ENCODE peak calls at places on chromosome X, in five cellular contexts. Q is activated CD4-positive, alpha-beta T cell treated with anti-CD3 and anti-CD28 coated beads, Interleukin-2, amount 10 ng/mL, durations not matched to agents 7 days and 5 days; O is non-pigmented ciliary epithelial cell; C is left lung; Y is neural crest cell. M is an unnamed sample.

GRCh38 chrX:22095306-22095705 is 63.2 kb downstream of the PHEX start:
- DNase-seq in Q (no peak), O (no peak), C (peak; percentile 36), Y (no peak), M (peak; percentile 19)

GRCh38 chrX:118682258-118683014 is 45.0 kb upstream of the IL13RA1 start:
- DNase-seq in Q (no peak), O (no peak), C (no peak), Y (no peak), M (no peak)

GRCh38 chrX:154986826-154987575 is 35.5 kb downstream of the F8 start:
- DNase-seq in Q (no peak), O (no peak), C (no peak), Y (no peak), M (no peak)

GRCh38 chrX:46036508-46036907 is 508.7 kb downstream of the ZNF674 start:
- DNase-seq in Q (no peak), O (no peak), C (no peak), Y (no peak), M (no peak)

GRCh38 chrX:23344904-23345271 is 10.2 kb downstream of the PTCHD1 start:
- DNase-seq in Q (no peak), O (no peak), C (no peak), Y (no peak), M (no peak)

GRCh38 chrX:82648062-82648461 is 860.0 kb upstream of the POU3F4 start:
- DNase-seq in Q (no peak), O (no peak), C (no peak), Y (no peak), M (no peak)

GRCh38 chrX:69133561-69134542 is 31.4 kb downstream of the PJA1 start:
- DNase-seq in Q (no peak), O (no peak), C (no peak), Y (peak; percentile 33), M (no peak)

GRCh38 chrX:134294548-134294947 is 57.6 kb downstream of the CCDC160 start:
- DNase-seq in Q (no peak), O (no peak), C (no peak), Y (no peak), M (no peak)

GRCh38 chrX:107571296-107571998 is 56.9 kb upstream of the PRPS1 start:
- DNase-seq in Q (no peak), O (peak; percentile 73), C (peak; percentile 34), Y (no peak), M (no peak)

GRCh38 chrX:53045002-53045401 is 3.6 kb upstream of the GPR173 start:
- DNase-seq in Q (no peak), O (no peak), C (no peak), Y (no peak), M (no peak)

GRCh38 chrX:142686653-142687283 is 339.0 kb upstream of the SPANXN4 start:
- DNase-seq in Q (no peak), O (no peak), C (no peak), Y (no peak), M (no peak)

GRCh38 chrX:129678176-129678880 is 23.6 kb upstream of the APLN start:
- DNase-seq in Q (peak; percentile 41), O (no peak), C (peak; percentile 44), Y (no peak), M (no peak)

GRCh38 chrX:49120104-49120503 is 3.4 kb downstream of the GPKOW start:
- DNase-seq in Q (no peak), O (no peak), C (no peak), Y (no peak), M (no peak)

GRCh38 chrX:103061486-103061885 is 2.5 kb downstream of the BEX1 start:
- DNase-seq in Q (no peak), O (no peak), C (no peak), Y (no peak), M (no peak)

GRCh38 chrX:1455948-1456280 is 3.2 kb upstream of the ASMTL start:
- DNase-seq in Q (peak; percentile 5), O (no peak), C (no peak), Y (no peak), M (no peak)

GRCh38 chrX:22389544-22390243 is 117.0 kb downstream of the CBLL2 start:
- DNase-seq in Q (no peak), O (peak; percentile 63), C (no peak), Y (no peak), M (no peak)

GRCh38 chrX:152821145-152821765 is 9.3 kb downstream of the CETN2 start:
- DNase-seq in Q (peak; percentile 18), O (no peak), C (no peak), Y (peak; percentile 39), M (no peak)

GRCh38 chrX:147828719-147829118 is 83.0 kb upstream of the FMR1 start:
- DNase-seq in Q (no peak), O (no peak), C (no peak), Y (no peak), M (no peak)

GRCh38 chrX:46796574-46797191 is 37.8 kb upstream of the SLC9A7 start:
- DNase-seq in Q (peak; percentile 72), O (no peak), C (peak; percentile 64), Y (peak; percentile 62), M (peak; percentile 72)

GRCh38 chrX:22314211-22314610 is 41.5 kb downstream of the CBLL2 start:
- DNase-seq in Q (no peak), O (no peak), C (no peak), Y (no peak), M (no peak)

GRCh38 chrX:111861605-111862004 is 14.4 kb upstream of the TRPC5OS start:
- DNase-seq in Q (no peak), O (no peak), C (no peak), Y (no peak), M (no peak)

GRCh38 chrX:35617836-35618235 is 180.3 kb upstream of the MAGEB16 start:
- DNase-seq in Q (no peak), O (no peak), C (no peak), Y (no peak), M (no peak)

GRCh38 chrX:8284131-8284530 is 113.1 kb upstream of the VCX2 start:
- DNase-seq in Q (no peak), O (no peak), C (no peak), Y (no peak), M (no peak)

GRCh38 chrX:9867753-9868152 is 81.5 kb downstream of the SHROOM2 start:
- DNase-seq in Q (no peak), O (no peak), C (no peak), Y (no peak), M (no peak)

GRCh38 chrX:126770179-126770578 is 49.4 kb upstream of the PRR32 start:
- DNase-seq in Q (no peak), O (no peak), C (no peak), Y (peak; percentile 12), M (no peak)

GRCh38 chrX:136210243-136210642 is 41.0 kb downstream of the MAP7D3 start:
- DNase-seq in Q (no peak), O (no peak), C (no peak), Y (no peak), M (no peak)

GRCh38 chrX:103742339-103742738 is 31.6 kb downstream of the TMEM31 start:
- DNase-seq in Q (no peak), O (no peak), C (no peak), Y (no peak), M (no peak)

GRCh38 chrX:45198301-45198700 is 2.4 kb downstream of the DIPK2B start:
- DNase-seq in Q (no peak), O (no peak), C (no peak), Y (no peak), M (no peak)

GRCh38 chrX:650274-650673 is 19.7 kb downstream of the SHOX start:
- DNase-seq in Q (no peak), O (no peak), C (no peak), Y (no peak), M (no peak)

GRCh38 chrX:20906571-20906970 is 467.6 kb upstream of the CNKSR2 start:
- DNase-seq in Q (no peak), O (no peak), C (no peak), Y (no peak), M (no peak)

GRCh38 chrX:105744291-105744690 is 78.0 kb upstream of the NRK start:
- DNase-seq in Q (no peak), O (no peak), C (no peak), Y (no peak), M (no peak)

GRCh38 chrX:123487226-123487625 is 245.6 kb downstream of the THOC2 start:
- DNase-seq in Q (no peak), O (no peak), C (no peak), Y (no peak), M (no peak)

GRCh38 chrX:155881158-155881993 is at the start of gene VAMP7:
- DNase-seq in Q (peak; percentile 86), O (peak; percentile 55), C (peak; percentile 91), Y (peak; percentile 61), M (peak; percentile 77)